ENCODE peak calls at places on chromosome 19, in five cellular contexts. L is heart right ventricle, B is stomach, Y is GM23248, K is transverse colon. D is an unnamed sample.

GRCh38 chr19:28956971-28957370 is 256.0 kb downstream of the UQCRFS1 start:
- DNase-seq in B (no peak), Y (no peak), L (no peak), K (no peak), D (no peak)

GRCh38 chr19:35786299-35787160 is 11.2 kb downstream of the ARHGAP33 start:
- DNase-seq in Y (no peak), B (no peak), L (no peak), K (no peak), D (no peak)

GRCh38 chr19:53333466-53334449 is at the start of gene ZNF845:
- DNase-seq in K (peak; percentile 98), L (peak; percentile 92), B (peak; percentile 98), Y (peak; percentile 96), D (peak; percentile 90)

GRCh38 chr19:39212377-39212742 is 8.3 kb upstream of the SYCN start:
- DNase-seq in Y (peak; percentile 24), L (no peak), B (peak; percentile 59), K (peak; percentile 26), D (no peak)

GRCh38 chr19:29579308-29579910 is 26.7 kb upstream of the POP4 start:
- DNase-seq in L (no peak), B (no peak), K (no peak), Y (no peak), D (no peak)

GRCh38 chr19:53195265-53195879 is 2.2 kb upstream of the ZNF665 start:
- DNase-seq in K (peak; percentile 84), B (peak; percentile 86), L (peak; percentile 83), Y (peak; percentile 83), D (peak; percentile 47)

GRCh38 chr19:56350416-56351045 is 35.9 kb upstream of the ZSCAN5A start:
- DNase-seq in B (peak; percentile 39), Y (peak; percentile 71), K (peak; percentile 29), L (peak; percentile 54), D (no peak)

GRCh38 chr19:48683349-48683748 is 10.5 kb upstream of the NTN5 start:
- DNase-seq in Y (peak; percentile 53), K (no peak), B (no peak), L (peak; percentile 61), D (peak; percentile 54)

GRCh38 chr19:24140099-24140498 is 53.1 kb downstream of the ZNF254 start:
- DNase-seq in L (no peak), K (no peak), Y (peak; percentile 40), B (no peak), D (no peak)

GRCh38 chr19:53294786-53295441 is 27.4 kb upstream of the VN1R4 start:
- DNase-seq in L (no peak), K (no peak), B (no peak), Y (no peak), D (no peak)

GRCh38 chr19:16118489-16119033 is 6.9 kb downstream of the RAB8A start:
- DNase-seq in B (peak; percentile 52), K (peak; percentile 76), Y (no peak), L (peak; percentile 18), D (no peak)

GRCh38 chr19:39197808-39198207 is 1.0 kb downstream of the NCCRP1 start:
- DNase-seq in L (no peak), B (no peak), K (no peak), Y (no peak), D (no peak)

GRCh38 chr19:24048261-24048660 is 38.7 kb upstream of the ZNF254 start:
- DNase-seq in L (no peak), B (no peak), Y (no peak), K (no peak), D (no peak)

GRCh38 chr19:35545855-35546381 is 492 bp downstream of the TMEM147 start:
- DNase-seq in Y (peak; percentile 64), L (peak; percentile 34), K (peak; percentile 60), B (peak; percentile 42), D (no peak)

GRCh38 chr19:28710278-28710677 is 502.7 kb downstream of the UQCRFS1 start:
- DNase-seq in L (no peak), Y (peak; percentile 71), B (no peak), K (no peak), D (no peak)

GRCh38 chr19:17512574-17512939 is 1.1 kb downstream of the PGLS start:
- DNase-seq in Y (peak; percentile 29), K (peak; percentile 40), L (no peak), B (no peak), D (no peak)

GRCh38 chr19:43784981-43785808 is 4.4 kb upstream of the KCNN4 start:
- DNase-seq in Y (peak; percentile 86), L (peak; percentile 50), K (peak; percentile 70), B (peak; percentile 58), D (no peak)

GRCh38 chr19:15673176-15673654 is 328 bp downstream of the CYP4F12 start:
- DNase-seq in K (peak; percentile 43), Y (no peak), B (peak; percentile 28), L (no peak), D (no peak)

GRCh38 chr19:4580021-4580901 is 20.8 kb upstream of the SEMA6B start:
- DNase-seq in L (no peak), B (no peak), Y (no peak), K (no peak), D (no peak)

GRCh38 chr19:11067356-11068113 is 21.7 kb upstream of the LDLR start:
- DNase-seq in L (no peak), K (no peak), Y (peak; percentile 25), B (no peak), D (no peak)

GRCh38 chr19:17234911-17235617 is 9.0 kb downstream of the OCEL1 start:
- DNase-seq in K (peak; percentile 79), L (no peak), Y (peak; percentile 73), B (peak; percentile 68), D (no peak)

GRCh38 chr19:3532154-3533019 is 6.6 kb upstream of the TEKTIP1 start:
- DNase-seq in L (no peak), B (no peak), K (no peak), Y (no peak), D (no peak)
- H3K27ac ChIP-seq in L (no peak overlapping the region), B (no peak overlapping the region), K (no peak overlapping the region), Y (no peak overlapping the region), D (no peak overlapping the region)

DNA sequence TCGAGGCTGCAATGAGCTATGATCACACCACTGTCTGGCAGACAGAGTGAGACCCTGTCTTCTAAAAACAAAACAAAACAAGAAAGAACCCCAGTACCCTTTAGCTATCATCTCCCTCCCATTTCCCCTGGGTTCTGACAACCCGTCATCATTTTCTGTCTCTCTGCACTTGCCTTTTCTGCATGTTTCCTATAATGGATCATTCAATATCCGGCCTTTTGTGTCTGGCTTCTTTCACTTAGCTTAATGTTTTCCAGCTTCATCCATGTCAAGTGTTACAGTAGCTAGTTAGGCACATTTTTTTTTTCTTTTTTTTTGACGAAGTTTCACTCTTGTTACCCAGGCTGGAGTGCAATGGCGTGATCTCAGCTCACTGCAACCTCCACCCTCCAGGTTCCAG is 16.5 kb downstream of the AP2S1 start:
- DNase-seq in L (no peak), B (no peak), Y (peak; percentile 11), K (no peak), D (no peak)
- H3K27ac ChIP-seq in L (no peak overlapping the region), B (no peak overlapping the region), Y (no peak overlapping the region), K (no peak overlapping the region), D (no peak overlapping the region)

DNA sequence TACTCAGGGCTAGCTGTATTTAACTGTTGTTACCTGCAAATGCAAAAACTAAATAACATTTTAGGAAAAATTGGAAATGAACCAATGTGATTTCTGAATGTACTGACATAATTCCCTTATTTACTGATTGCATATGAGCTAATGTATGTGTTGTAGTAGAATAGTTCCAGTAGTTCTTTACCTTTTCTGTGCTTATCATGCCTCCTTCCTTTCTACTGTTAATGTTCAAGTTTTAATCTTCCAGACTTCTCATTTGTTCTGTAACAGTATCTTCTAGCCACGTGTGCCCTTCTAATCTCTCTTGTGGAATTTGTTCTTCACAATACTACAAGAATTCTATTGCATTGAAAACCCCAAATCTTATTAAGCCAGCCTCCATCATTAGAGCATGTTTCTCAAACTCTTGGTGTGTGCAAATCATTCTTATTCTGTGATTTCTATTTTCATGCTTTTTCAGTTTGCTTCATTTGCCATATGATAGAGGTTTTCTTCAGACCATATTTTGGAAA is 17.7 kb downstream of the LSM14A start:
- DNase-seq in K (no peak), Y (no peak), B (no peak), L (no peak), D (no peak)
- H3K27ac ChIP-seq in K (no peak overlapping the region), Y (no peak overlapping the region), B (no peak overlapping the region), L (no peak overlapping the region), D (no peak overlapping the region)

GRCh38 chr19:13054605-13055212 is 47.9 kb downstream of the LYL1 start:
- DNase-seq in L (no peak), K (no peak), Y (peak; percentile 87), B (no peak), D (no peak)

GRCh38 chr19:13051581-13052165 is 51.0 kb downstream of the LYL1 start:
- DNase-seq in L (no peak), K (peak; percentile 76), B (peak; percentile 88), Y (peak; percentile 48), D (no peak)

GRCh38 chr19:13053238-13053637 is 49.4 kb downstream of the LYL1 start:
- DNase-seq in B (no peak), K (no peak), L (no peak), Y (peak; percentile 41), D (no peak)

GRCh38 chr19:13053761-13054604 is 48.7 kb downstream of the LYL1 start:
- DNase-seq in K (peak; percentile 79), L (peak; percentile 95), Y (peak; percentile 95), B (peak; percentile 89), D (peak; percentile 67)

DNA sequence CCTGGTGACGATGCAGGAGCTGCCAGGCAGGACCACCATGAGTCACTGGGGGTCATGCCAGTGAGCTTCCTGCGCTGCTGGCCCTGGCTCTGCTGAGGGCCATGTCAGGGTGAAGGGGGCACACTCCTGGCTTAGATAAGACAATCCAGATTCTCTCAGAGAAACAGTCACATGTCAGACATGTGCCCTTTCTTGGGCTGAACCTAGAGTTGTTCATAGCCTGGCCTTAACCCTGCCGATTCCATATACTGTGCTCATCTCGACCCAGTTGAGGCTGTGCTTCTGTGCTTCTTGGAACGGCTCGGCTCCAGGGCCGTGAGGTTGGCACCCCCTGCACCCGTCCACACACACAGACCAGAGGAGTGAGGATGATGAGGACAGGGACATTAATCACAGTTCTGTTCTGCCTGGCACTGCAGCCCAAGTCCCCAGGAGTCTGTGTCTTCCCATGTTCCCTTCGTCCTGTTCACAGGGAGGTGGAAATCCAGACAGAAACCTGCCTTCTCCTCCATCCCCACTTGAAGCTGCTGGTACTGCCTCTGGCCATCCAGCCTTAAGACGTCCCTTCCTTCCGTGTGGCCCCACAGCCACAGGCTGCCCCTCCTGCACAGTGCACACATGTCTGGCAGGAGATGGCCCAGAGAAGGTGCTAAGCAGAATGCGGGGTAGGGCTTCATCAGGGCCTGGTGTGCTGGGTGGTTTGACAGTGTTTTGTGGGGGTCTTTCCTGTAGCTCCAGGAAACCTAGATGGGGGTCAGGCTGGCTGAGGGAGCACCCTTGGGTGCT is 50.0 kb downstream of the LYL1 start:
- DNase-seq in K (no peak), Y (peak; percentile 50), L (no peak), B (no peak), D (no peak)
- H3K27ac ChIP-seq in K (peak overlapping the region; percentile 86), Y (peak overlapping the region; percentile 98), L (peak overlapping the region; percentile 80), B (peak overlapping the region; percentile 94), D (peak overlapping the region; percentile 86)

GRCh38 chr19:22595918-22596341 is 38.2 kb upstream of the ZNF492 start:
- DNase-seq in K (no peak), B (no peak), L (peak; percentile 62), Y (no peak), D (no peak)
- H3K27ac ChIP-seq in K (no peak overlapping the region), B (no peak overlapping the region), L (no peak overlapping the region), Y (no peak overlapping the region), D (no peak overlapping the region)

GRCh38 chr19:7199613-7200533 is 94.3 kb downstream of the INSR start:
- DNase-seq in K (peak; percentile 57), Y (no peak), L (no peak), B (peak; percentile 46), D (no peak)
- H3K27ac ChIP-seq in K (peak overlapping the region; percentile 81), Y (no peak overlapping the region), L (no peak overlapping the region), B (peak overlapping the region; percentile 69), D (no peak overlapping the region)

D was measured in substantia nigra.